ENCODE peak calls at places on chromosome 22, in five cellular contexts. One of them, this sample, is unnamed.

GRCh38 chr22:50252081-50253045 is 1.3 kb upstream of the HDAC10 start:
- DNase-seq in endothelial cell: peak; percentile 76
- DNase-seq in bronchial epithelial cell: peak; percentile 49
- DNase-seq in type B pancreatic cell: no peak
- DNase-seq in adipocyte: peak; percentile 86
- DNase-seq in this sample: no peak

GRCh38 chr22:27397948-27398330 is 403.6 kb downstream of the MN1 start:
- DNase-seq in bronchial epithelial cell: no peak
- DNase-seq in adipocyte: no peak
- DNase-seq in endothelial cell: no peak
- DNase-seq in type B pancreatic cell: no peak
- DNase-seq in this sample: no peak

GRCh38 chr22:24434472-24435322 is 7.3 kb downstream of the ADORA2A start:
- DNase-seq in bronchial epithelial cell: no peak
- DNase-seq in adipocyte: no peak
- DNase-seq in type B pancreatic cell: no peak
- DNase-seq in endothelial cell: no peak
- DNase-seq in this sample: no peak

GRCh38 chr22:17855891-17856290 is 81.6 kb upstream of the BID start:
- DNase-seq in adipocyte: no peak
- DNase-seq in endothelial cell: no peak
- DNase-seq in type B pancreatic cell: no peak
- DNase-seq in bronchial epithelial cell: no peak
- DNase-seq in this sample: no peak

GRCh38 chr22:40818192-40818746 is 877 bp downstream of the SLC25A17 start:
- DNase-seq in adipocyte: no peak
- DNase-seq in type B pancreatic cell: no peak
- DNase-seq in bronchial epithelial cell: no peak
- DNase-seq in endothelial cell: no peak
- DNase-seq in this sample: no peak

GRCh38 chr22:47159592-47159991 is 397.1 kb downstream of the TBC1D22A start:
- DNase-seq in bronchial epithelial cell: no peak
- DNase-seq in adipocyte: no peak
- DNase-seq in endothelial cell: no peak
- DNase-seq in type B pancreatic cell: no peak
- DNase-seq in this sample: no peak

GRCh38 chr22:36238348-36239149 is 778 bp downstream of the APOL2 start:
- DNase-seq in endothelial cell: no peak
- DNase-seq in type B pancreatic cell: no peak
- DNase-seq in bronchial epithelial cell: no peak
- DNase-seq in adipocyte: peak; percentile 56
- DNase-seq in this sample: no peak

GRCh38 chr22:42303304-42304020 is 33.0 kb upstream of the TCF20 start:
- DNase-seq in endothelial cell: no peak
- DNase-seq in bronchial epithelial cell: no peak
- DNase-seq in adipocyte: no peak
- DNase-seq in type B pancreatic cell: no peak
- DNase-seq in this sample: no peak

GRCh38 chr22:19892249-19892879 is 37.7 kb upstream of the GNB1L start:
- DNase-seq in bronchial epithelial cell: peak; percentile 51
- DNase-seq in type B pancreatic cell: no peak
- DNase-seq in endothelial cell: no peak
- DNase-seq in adipocyte: no peak
- DNase-seq in this sample: no peak